ENCODE peak calls at places on chromosomes 16 and 17, in eight cellular contexts. P, N, I, E, B, U, T and F are unnamed samples.

GRCh38 chr16:21256636-21257035 is 21.5 kb downstream of the CRYM start:
- DNase-seq in T (no peak), P (no peak), I (no peak), N (no peak), U (no peak), E (no peak), B (no peak), F (no peak)

GRCh38 chr17:1038459-1039118 is 41.7 kb downstream of the TIMM22 start:
- DNase-seq in P (no peak), I (no peak), N (no peak), T (no peak), E (no peak), U (no peak), B (no peak), F (no peak)

GRCh38 chr16:21001262-21001661 is 100.7 kb downstream of the LYRM1 start:
- DNase-seq in I (no peak), E (no peak), U (no peak), B (no peak), N (no peak), T (peak; percentile 35), P (peak; percentile 80), F (no peak)

GRCh38 chr17:59423137-59423703 is 91.8 kb downstream of the YPEL2 start:
- DNase-seq in P (no peak), I (no peak), N (no peak), B (peak; percentile 78), E (no peak), U (no peak), T (peak; percentile 54), F (no peak)

GRCh38 chr16:77873066-77873465 is 84.7 kb downstream of the VAT1L start:
- DNase-seq in B (no peak), U (no peak), I (no peak), N (no peak), E (no peak), T (no peak), P (no peak), F (no peak)

GRCh38 chr16:85069171-85069570 is 41.6 kb downstream of the KIAA0513 start:
- DNase-seq in T (no peak), N (no peak), I (no peak), E (no peak), P (no peak), U (peak; percentile 10), B (no peak), F (no peak)

GRCh38 chr17:35449371-35449931 is 885 bp upstream of the SLFN13 start:
- DNase-seq in N (no peak), T (peak; percentile 40), I (peak; percentile 60), U (peak; percentile 85), E (peak; percentile 57), P (peak; percentile 54), B (peak; percentile 80), F (no peak)

GRCh38 chr17:75373290-75373689 is 32.2 kb downstream of the GRB2 start:
- DNase-seq in B (no peak), N (no peak), U (no peak), E (no peak), I (no peak), P (no peak), T (no peak), F (no peak)

GRCh38 chr17:41404024-41404651 is 6.7 kb upstream of the KRT31 start:
- DNase-seq in T (no peak), U (no peak), E (no peak), I (no peak), B (no peak), P (no peak), N (no peak), F (no peak)

GRCh38 chr16:31382485-31383161 is 10.5 kb upstream of the ITGAD start:
- DNase-seq in P (peak; percentile 89), E (peak; percentile 86), N (peak; percentile 53), B (no peak), I (peak; percentile 82), T (peak; percentile 79), U (peak; percentile 94), F (no peak)

GRCh38 chr16:8936421-8936820 is 27.3 kb downstream of the USP7 start:
- DNase-seq in P (peak; percentile 87), N (peak; percentile 59), T (no peak), I (no peak), E (no peak), U (no peak), B (no peak), F (no peak)

DNA sequence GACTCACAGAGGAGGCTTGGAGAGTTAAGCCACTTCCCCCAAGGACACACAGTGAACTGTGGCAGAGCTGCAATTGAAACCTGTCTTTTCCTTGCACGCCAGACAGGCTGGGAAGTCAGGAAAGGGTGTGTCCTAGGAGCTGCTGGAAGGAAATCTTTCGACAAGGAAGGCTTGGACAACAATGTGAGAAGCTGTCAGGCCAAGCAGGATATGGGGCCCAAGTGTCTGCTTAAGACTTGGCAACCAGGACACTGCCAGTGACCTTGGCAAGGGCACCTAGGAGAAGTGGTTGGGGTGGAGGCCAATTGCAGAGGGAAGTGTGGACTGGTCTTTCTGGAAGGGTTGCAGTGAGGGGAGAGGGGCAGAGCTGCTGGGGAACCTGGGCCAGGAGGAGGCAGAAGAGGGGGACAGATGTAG is 2.1 kb upstream of the CAMKK1 start:
- DNase-seq in P (no peak), E (no peak), B (no peak), N (no peak), I (peak; percentile 70), U (no peak), T (no peak), F (no peak)
- H3K27ac ChIP-seq in P (no peak overlapping the region), E (peak overlapping the region; percentile 86), B (peak overlapping the region; percentile 84), N (no peak overlapping the region), I (peak overlapping the region; percentile 85), U (peak overlapping the region; percentile 75), T (peak overlapping the region; percentile 74), F (peak overlapping the region; percentile 56)

DNA sequence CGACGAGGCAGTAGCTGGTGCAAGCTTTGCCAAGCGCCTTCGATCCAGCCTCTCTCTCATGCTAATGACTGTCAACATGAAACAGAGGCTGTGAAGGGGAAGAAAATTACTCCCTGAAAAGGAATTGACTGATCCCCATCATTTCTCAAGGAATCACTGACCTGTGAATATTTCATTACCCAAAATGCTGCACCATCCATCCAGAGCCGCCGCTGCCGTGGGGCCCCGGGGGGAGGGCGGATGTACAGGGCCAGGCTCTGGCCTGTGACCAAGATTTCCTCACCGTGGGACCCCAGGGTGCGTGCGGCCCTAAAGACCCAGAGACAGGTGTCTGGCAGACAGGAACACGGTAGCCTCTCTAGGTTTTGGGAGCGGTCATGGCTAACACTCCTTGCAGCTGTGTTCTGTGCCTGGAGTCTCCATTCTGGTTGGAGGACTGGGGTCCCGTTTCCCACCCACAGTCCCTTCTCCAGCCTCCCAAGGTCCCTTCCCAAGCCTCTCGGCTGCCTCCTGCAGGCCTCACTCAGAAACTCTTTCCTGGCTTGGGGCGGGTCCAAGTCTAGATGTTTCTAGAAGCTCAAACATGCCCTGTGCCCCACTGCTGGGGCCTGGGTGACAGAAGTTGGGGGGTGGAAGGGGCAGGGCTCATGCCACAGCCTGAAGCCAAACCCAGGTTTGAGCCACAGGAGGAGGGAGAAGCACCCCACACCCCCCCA is 73.3 kb downstream of the ENGASE start:
- DNase-seq in I (no peak), E (no peak), U (no peak), P (no peak), N (no peak), B (no peak), T (no peak), F (no peak)
- TF ChIP-seq CTCF in I (no peak), E (no peak), U (no peak), P (no peak), N (no peak), B (no peak), T (no peak), F (no peak)

GRCh38 chr16:68645494-68646388 is 631 bp downstream of the CDH3 start:
- DNase-seq in E (no peak), U (peak; percentile 81), T (peak; percentile 87), P (peak; percentile 90), N (no peak), I (peak; percentile 48), B (no peak), F (no peak)
- H3K4me3 ChIP-seq in E (no peak overlapping the region), U (peak overlapping the region; percentile 42), T (peak overlapping the region; percentile 91), P (peak overlapping the region; percentile 98), N (peak overlapping the region; percentile 37), I (peak overlapping the region; percentile 53), B (peak overlapping the region; percentile 7), F (peak overlapping the region; percentile 57)

GRCh38 chr17:51119415-51120356 is 982 bp downstream of the SPAG9 start:
- DNase-seq in T (peak; percentile 57), B (peak; percentile 81), P (peak; percentile 71), N (peak; percentile 26), I (peak; percentile 68), E (peak; percentile 77), U (peak; percentile 88), F (no peak)
- H3K27ac ChIP-seq in T (peak overlapping the region; percentile 92), B (peak overlapping the region; percentile 100), P (peak overlapping the region; percentile 1), N (peak overlapping the region; percentile 95), I (peak overlapping the region; percentile 98), E (peak overlapping the region; percentile 95), U (peak overlapping the region; percentile 93), F (peak overlapping the region; percentile 99)

GRCh38 chr17:6749519-6749918 is 6.3 kb upstream of the XAF1 start:
- DNase-seq in E (no peak), P (no peak), I (no peak), U (no peak), N (no peak), B (no peak), T (no peak), F (no peak)
- TF ChIP-seq CTCF in E (no peak), P (no peak), I (no peak), U (no peak), N (no peak), B (no peak), T (peak; percentile 21), F (no peak)

GRCh38 chr17:44749076-44750020 is 9.4 kb upstream of the ADAM11 start:
- DNase-seq in E (no peak), P (no peak), T (no peak), N (no peak), I (no peak), U (no peak), B (no peak), F (no peak)
- H3K4me3 ChIP-seq in E (peak overlapping the region; percentile 28), P (no peak overlapping the region), T (no peak overlapping the region), N (no peak overlapping the region), I (no peak overlapping the region), U (no peak overlapping the region), B (no peak overlapping the region), F (peak overlapping the region; percentile 51)

GRCh38 chr17:17032131-17032692 is 10.0 kb upstream of the MPRIP start:
- DNase-seq in U (peak; percentile 86), E (peak; percentile 81), N (no peak), I (peak; percentile 77), P (no peak), T (no peak), B (peak; percentile 66), F (no peak)
- H3K27ac ChIP-seq in U (peak overlapping the region; percentile 53), E (peak overlapping the region; percentile 47), N (no peak overlapping the region), I (peak overlapping the region; percentile 31), P (no peak overlapping the region), T (peak overlapping the region; percentile 38), B (no peak overlapping the region), F (peak overlapping the region; percentile 67)

GRCh38 chr17:39621523-39622379 is 5.0 kb upstream of the PPP1R1B start:
- DNase-seq in U (peak; percentile 96), I (peak; percentile 91), E (peak; percentile 93), B (peak; percentile 93), P (peak; percentile 84), T (peak; percentile 90), N (peak; percentile 83), F (peak; percentile 86)
- TF ChIP-seq CTCF in U (peak; percentile 99), I (peak; percentile 100), E (peak; percentile 99), B (peak; percentile 99), P (peak; percentile 100), T (peak; percentile 100), N (peak; percentile 100), F (peak; percentile 96)